ENCODE peak calls at places on chromosomes 2 and 18, in seven cellular contexts. G, Y, K, T, N, C and Z are unnamed samples.

GRCh38 chr2:68342470-68342869 is 22.6 kb upstream of the PLEK start:
- DNase-seq in G (no peak), Y (no peak), K (no peak), T (no peak), N (no peak), C (no peak), Z (no peak)

GRCh38 chr2:203893823-203894222 is 26.3 kb downstream of the CTLA4 start:
- DNase-seq in G (no peak), Y (no peak), K (no peak), T (no peak), N (no peak), C (no peak), Z (no peak)

GRCh38 chr18:32805354-32805753 is 32.5 kb upstream of the KLHL14 start:
- DNase-seq in G (no peak), Y (no peak), K (no peak), T (no peak), N (no peak), C (no peak), Z (no peak)

GRCh38 chr2:45578056-45578843 is 32.8 kb downstream of the SRBD1 start:
- DNase-seq in G (no peak), Y (no peak), K (no peak), T (peak), N (peak), C (peak), Z (no peak)

GRCh38 chr2:162198239-162198638 is 45.0 kb downstream of the FAP start:
- DNase-seq in G (no peak), Y (no peak), K (no peak), T (no peak), N (peak), C (no peak), Z (no peak)

GRCh38 chr18:31206787-31207381 is 44.2 kb upstream of the DSC1 start:
- DNase-seq in G (no peak), Y (peak), K (peak), T (peak), N (peak), C (no peak), Z (no peak)

GRCh38 chr18:73638709-73639108 is 508.9 kb downstream of the FBXO15 start:
- DNase-seq in G (no peak), Y (no peak), K (no peak), T (peak), N (peak), C (no peak), Z (no peak)

GRCh38 chr2:37343537-37344434 is 644 bp upstream of the QPCT start:
- DNase-seq in G (peak), Y (no peak), K (no peak), T (peak), N (peak), C (peak), Z (no peak)

GRCh38 chr2:134372611-134373131 is 118.8 kb downstream of the MGAT5 start:
- DNase-seq in G (peak), Y (no peak), K (no peak), T (peak), N (peak), C (peak), Z (no peak)

GRCh38 chr18:7567487-7568425 is 640 bp downstream of the PTPRM start:
- DNase-seq in G (peak), Y (peak), K (peak), T (no peak), N (peak), C (peak), Z (no peak)

GRCh38 chr2:215900203-215900611 is 113.1 kb downstream of the MREG start:
- DNase-seq in G (no peak), Y (no peak), K (no peak), T (no peak), N (peak), C (no peak), Z (no peak)

GRCh38 chr2:179558010-179558911 is 293.6 kb upstream of the SESTD1 start:
- DNase-seq in G (peak), Y (no peak), K (no peak), T (no peak), N (no peak), C (no peak), Z (no peak)

GRCh38 chr2:238383135-238383534 is 43.6 kb upstream of the ASB1 start:
- DNase-seq in G (no peak), Y (no peak), K (no peak), T (no peak), N (no peak), C (no peak), Z (no peak)

GRCh38 chr2:128487650-128488387 is 169.2 kb upstream of the HS6ST1 start:
- DNase-seq in G (no peak), Y (peak), K (peak), T (no peak), N (no peak), C (no peak), Z (no peak)

GRCh38 chr2:239523944-239524310 is 123.1 kb upstream of the HDAC4 start:
- DNase-seq in G (no peak), Y (no peak), K (no peak), T (no peak), N (no peak), C (no peak), Z (no peak)

GRCh38 chr2:219002395-219003266 is 9.4 kb upstream of the CRYBA2 start:
- DNase-seq in G (peak), Y (no peak), K (peak), T (no peak), N (no peak), C (no peak), Z (peak)

GRCh38 chr2:45370367-45370766 is 240.7 kb downstream of the SRBD1 start:
- DNase-seq in G (no peak), Y (no peak), K (no peak), T (no peak), N (no peak), C (no peak), Z (no peak)

GRCh38 chr2:63488118-63488713 is 100.1 kb downstream of the WDPCP start:
- DNase-seq in G (peak), Y (no peak), K (no peak), T (peak), N (peak), C (peak), Z (no peak)

GRCh38 chr2:95231723-95232122 is 24.4 kb downstream of the ZNF892 start:
- DNase-seq in G (peak), Y (no peak), K (peak), T (peak), N (peak), C (peak), Z (peak)

GRCh38 chr18:55543130-55543704 is 44.8 kb downstream of the TCF4 start:
- DNase-seq in G (no peak), Y (no peak), K (no peak), T (no peak), N (no peak), C (no peak), Z (no peak)

GRCh38 chr18:35753306-35753910 is 171.9 kb downstream of the GALNT1 start:
- DNase-seq in G (no peak), Y (no peak), K (no peak), T (no peak), N (no peak), C (no peak), Z (no peak)

GRCh38 chr2:11079131-11079824 is 76.0 kb upstream of the SLC66A3 start:
- DNase-seq in G (no peak), Y (peak), K (no peak), T (no peak), N (no peak), C (no peak), Z (no peak)